ENCODE peak calls at places on chromosomes 5 and 9, in seven cellular contexts. One of them, this sample, is unnamed. For H3K27me3, the result is how much of the 10 kb centered on the place peaks cover.

GRCh38 chr9:135480071-135480941 is 724 bp downstream of the PPP1R26 start:
- DNase-seq in upper lobe of left lung: peak
- DNase-seq in spleen: peak
- DNase-seq in suprapubic skin: no peak
- DNase-seq in breast epithelium: no peak
- DNase-seq in endothelial cell of umbilical vein: peak
- DNase-seq in SK-N-SH: peak
- DNase-seq in this sample: no peak

GRCh38 chr5:178241259-178241658 is 8.7 kb upstream of the PHYKPL start:
- DNase-seq in upper lobe of left lung: no peak
- DNase-seq in spleen: peak
- DNase-seq in suprapubic skin: no peak
- DNase-seq in breast epithelium: no peak
- DNase-seq in endothelial cell of umbilical vein: peak
- DNase-seq in SK-N-SH: no peak
- DNase-seq in this sample: no peak

GRCh38 chr5:38772471-38772870 is 73.3 kb upstream of the OSMR start:
- DNase-seq in upper lobe of left lung: no peak
- DNase-seq in spleen: no peak
- DNase-seq in suprapubic skin: no peak
- DNase-seq in breast epithelium: no peak
- DNase-seq in endothelial cell of umbilical vein: no peak
- DNase-seq in SK-N-SH: no peak
- DNase-seq in this sample: no peak

GRCh38 chr5:30041291-30041690 is 1152.2 kb upstream of the CDH6 start:
- DNase-seq in upper lobe of left lung: no peak
- DNase-seq in spleen: no peak
- DNase-seq in suprapubic skin: no peak
- DNase-seq in breast epithelium: no peak
- DNase-seq in endothelial cell of umbilical vein: no peak
- DNase-seq in SK-N-SH: no peak
- DNase-seq in this sample: no peak

GRCh38 chr5:56123531-56124243 is 109.4 kb downstream of the ANKRD55 start:
- DNase-seq in upper lobe of left lung: no peak
- DNase-seq in spleen: peak
- DNase-seq in suprapubic skin: peak
- DNase-seq in breast epithelium: no peak
- DNase-seq in endothelial cell of umbilical vein: peak
- DNase-seq in SK-N-SH: no peak
- DNase-seq in this sample: peak

GRCh38 chr9:114790521-114790920 is 15.3 kb downstream of the TNFSF15 start:
- DNase-seq in upper lobe of left lung: no peak
- DNase-seq in spleen: no peak
- DNase-seq in suprapubic skin: no peak
- DNase-seq in breast epithelium: no peak
- DNase-seq in endothelial cell of umbilical vein: no peak
- DNase-seq in SK-N-SH: no peak
- DNase-seq in this sample: no peak

GRCh38 chr9:3920586-3921582 is 379.0 kb downstream of the GLIS3 start:
- DNase-seq in upper lobe of left lung: no peak
- DNase-seq in spleen: no peak
- DNase-seq in suprapubic skin: no peak
- DNase-seq in breast epithelium: no peak
- DNase-seq in endothelial cell of umbilical vein: no peak
- DNase-seq in SK-N-SH: no peak
- DNase-seq in this sample: no peak

GRCh38 chr9:93667006-93667405 is 90.6 kb downstream of the PHF2 start:
- DNase-seq in upper lobe of left lung: peak
- DNase-seq in spleen: peak
- DNase-seq in suprapubic skin: peak
- DNase-seq in breast epithelium: no peak
- DNase-seq in endothelial cell of umbilical vein: no peak
- DNase-seq in SK-N-SH: no peak
- DNase-seq in this sample: peak

GRCh38 chr9:122116040-122116439 is 22.9 kb upstream of the TTLL11 start:
- DNase-seq in upper lobe of left lung: no peak
- DNase-seq in spleen: no peak
- DNase-seq in suprapubic skin: no peak
- DNase-seq in breast epithelium: no peak
- DNase-seq in endothelial cell of umbilical vein: no peak
- DNase-seq in SK-N-SH: no peak
- DNase-seq in this sample: no peak

GRCh38 chr5:84696651-84697050 is 312.0 kb upstream of the EDIL3 start:
- DNase-seq in upper lobe of left lung: no peak
- DNase-seq in spleen: no peak
- DNase-seq in suprapubic skin: no peak
- DNase-seq in breast epithelium: no peak
- DNase-seq in endothelial cell of umbilical vein: no peak
- DNase-seq in SK-N-SH: no peak
- DNase-seq in this sample: peak

GRCh38 chr9:83935276-83935890 is 14.2 kb upstream of the KIF27 start:
- DNase-seq in upper lobe of left lung: no peak
- DNase-seq in spleen: no peak
- DNase-seq in suprapubic skin: no peak
- DNase-seq in breast epithelium: no peak
- DNase-seq in endothelial cell of umbilical vein: peak
- DNase-seq in SK-N-SH: no peak
- DNase-seq in this sample: no peak

GRCh38 chr5:14082973-14083372 is 60.2 kb upstream of the TRIO start:
- DNase-seq in upper lobe of left lung: no peak
- DNase-seq in spleen: no peak
- DNase-seq in suprapubic skin: no peak
- DNase-seq in breast epithelium: no peak
- DNase-seq in endothelial cell of umbilical vein: no peak
- DNase-seq in SK-N-SH: no peak
- DNase-seq in this sample: no peak

GRCh38 chr9:30075022-30075421 is 2309.4 kb upstream of the ACO1 start:
- DNase-seq in upper lobe of left lung: no peak
- DNase-seq in spleen: no peak
- DNase-seq in suprapubic skin: no peak
- DNase-seq in breast epithelium: no peak
- DNase-seq in endothelial cell of umbilical vein: no peak
- DNase-seq in SK-N-SH: no peak
- DNase-seq in this sample: no peak

GRCh38 chr5:77904362-77904761 is 128.2 kb upstream of the TBCA start:
- DNase-seq in upper lobe of left lung: no peak
- DNase-seq in spleen: no peak
- DNase-seq in suprapubic skin: no peak
- DNase-seq in breast epithelium: no peak
- DNase-seq in endothelial cell of umbilical vein: no peak
- DNase-seq in SK-N-SH: no peak
- DNase-seq in this sample: no peak

GRCh38 chr5:63127054-63127453 is 548.4 kb downstream of the LRRC70 start:
- DNase-seq in upper lobe of left lung: no peak
- DNase-seq in spleen: no peak
- DNase-seq in suprapubic skin: no peak
- DNase-seq in breast epithelium: no peak
- DNase-seq in endothelial cell of umbilical vein: no peak
- DNase-seq in SK-N-SH: no peak
- DNase-seq in this sample: no peak

GRCh38 chr5:21680661-21681060 is 1172.5 kb downstream of the CDH12 start:
- DNase-seq in upper lobe of left lung: no peak
- DNase-seq in spleen: no peak
- DNase-seq in suprapubic skin: no peak
- DNase-seq in breast epithelium: no peak
- DNase-seq in endothelial cell of umbilical vein: no peak
- DNase-seq in SK-N-SH: no peak
- DNase-seq in this sample: no peak

GRCh38 chr9:131125288-131126058 is at the start of gene NUP214:
- DNase-seq in upper lobe of left lung: peak
- DNase-seq in spleen: peak
- DNase-seq in suprapubic skin: peak
- DNase-seq in breast epithelium: peak
- DNase-seq in endothelial cell of umbilical vein: peak
- DNase-seq in SK-N-SH: peak
- DNase-seq in this sample: peak

GRCh38 chr5:171600736-171601265 is 181.4 kb downstream of the FGF18 start:
- DNase-seq in upper lobe of left lung: no peak
- DNase-seq in spleen: no peak
- DNase-seq in suprapubic skin: no peak
- DNase-seq in breast epithelium: no peak
- DNase-seq in endothelial cell of umbilical vein: peak
- DNase-seq in SK-N-SH: no peak
- DNase-seq in this sample: no peak

GRCh38 chr5:167361841-167362240 is 929.6 kb upstream of the WWC1 start:
- DNase-seq in upper lobe of left lung: no peak
- DNase-seq in spleen: no peak
- DNase-seq in suprapubic skin: no peak
- DNase-seq in breast epithelium: no peak
- DNase-seq in endothelial cell of umbilical vein: no peak
- DNase-seq in SK-N-SH: no peak
- DNase-seq in this sample: no peak

GRCh38 chr5:78953092-78953800 is 31.9 kb downstream of the ARSB start:
- DNase-seq in upper lobe of left lung: no peak
- DNase-seq in spleen: no peak
- DNase-seq in suprapubic skin: no peak
- DNase-seq in breast epithelium: no peak
- DNase-seq in endothelial cell of umbilical vein: no peak
- DNase-seq in SK-N-SH: no peak
- DNase-seq in this sample: no peak

GRCh38 chr9:83418283-83418682 is 119.9 kb downstream of the FRMD3 start:
- DNase-seq in upper lobe of left lung: no peak
- DNase-seq in spleen: no peak
- DNase-seq in suprapubic skin: no peak
- DNase-seq in breast epithelium: no peak
- DNase-seq in endothelial cell of umbilical vein: no peak
- DNase-seq in SK-N-SH: no peak
- DNase-seq in this sample: no peak

GRCh38 chr5:176360894-176361436 is 599 bp downstream of the KIAA1191 start:
- DNase-seq in upper lobe of left lung: no peak
- DNase-seq in spleen: no peak
- DNase-seq in suprapubic skin: no peak
- DNase-seq in breast epithelium: peak
- DNase-seq in endothelial cell of umbilical vein: peak
- DNase-seq in SK-N-SH: no peak
- DNase-seq in this sample: no peak

GRCh38 chr5:158812381-158812780 is 287.3 kb downstream of the EBF1 start:
- DNase-seq in upper lobe of left lung: no peak
- DNase-seq in spleen: peak
- DNase-seq in suprapubic skin: peak
- DNase-seq in breast epithelium: no peak
- DNase-seq in endothelial cell of umbilical vein: peak
- DNase-seq in SK-N-SH: no peak
- DNase-seq in this sample: peak

GRCh38 chr9:105656131-105656921 is 5.9 kb upstream of the TAL2 start:
- DNase-seq in upper lobe of left lung: peak
- DNase-seq in spleen: peak
- DNase-seq in suprapubic skin: no peak
- DNase-seq in breast epithelium: no peak
- DNase-seq in endothelial cell of umbilical vein: no peak
- DNase-seq in SK-N-SH: peak
- DNase-seq in this sample: no peak

GRCh38 chr9:116365056-116365471 is 211.5 kb downstream of the PAPPA start:
- DNase-seq in upper lobe of left lung: peak
- DNase-seq in spleen: no peak
- DNase-seq in suprapubic skin: no peak
- DNase-seq in breast epithelium: peak
- DNase-seq in endothelial cell of umbilical vein: no peak
- DNase-seq in SK-N-SH: peak
- DNase-seq in this sample: peak

GRCh38 chr5:6478793-6479192 is 30.1 kb downstream of the UBE2QL1 start:
- DNase-seq in upper lobe of left lung: no peak
- DNase-seq in spleen: no peak
- DNase-seq in suprapubic skin: no peak
- DNase-seq in breast epithelium: no peak
- DNase-seq in endothelial cell of umbilical vein: no peak
- DNase-seq in SK-N-SH: peak
- DNase-seq in this sample: no peak
- TF ChIP-seq CTCF in upper lobe of left lung: no peak
- TF ChIP-seq CTCF in spleen: no peak
- TF ChIP-seq CTCF in suprapubic skin: no peak
- TF ChIP-seq CTCF in breast epithelium: no peak
- TF ChIP-seq CTCF in endothelial cell of umbilical vein: no peak
- TF ChIP-seq CTCF in SK-N-SH: no peak
- TF ChIP-seq CTCF in this sample: no peak

GRCh38 chr9:127562841-127563523 is 49.1 kb upstream of the STXBP1 start:
- DNase-seq in upper lobe of left lung: no peak
- DNase-seq in spleen: no peak
- DNase-seq in suprapubic skin: no peak
- DNase-seq in breast epithelium: no peak
- DNase-seq in endothelial cell of umbilical vein: peak
- DNase-seq in SK-N-SH: no peak
- DNase-seq in this sample: no peak
- TF ChIP-seq POLR2AphosphoS5 in upper lobe of left lung: peak
- TF ChIP-seq POLR2AphosphoS5 in spleen: no peak
- TF ChIP-seq POLR2AphosphoS5 in suprapubic skin: no peak
- TF ChIP-seq POLR2AphosphoS5 in breast epithelium: no peak
- TF ChIP-seq POLR2AphosphoS5 in endothelial cell of umbilical vein: peak
- TF ChIP-seq POLR2AphosphoS5 in SK-N-SH: no peak
- TF ChIP-seq POLR2AphosphoS5 in this sample: peak

DNA sequence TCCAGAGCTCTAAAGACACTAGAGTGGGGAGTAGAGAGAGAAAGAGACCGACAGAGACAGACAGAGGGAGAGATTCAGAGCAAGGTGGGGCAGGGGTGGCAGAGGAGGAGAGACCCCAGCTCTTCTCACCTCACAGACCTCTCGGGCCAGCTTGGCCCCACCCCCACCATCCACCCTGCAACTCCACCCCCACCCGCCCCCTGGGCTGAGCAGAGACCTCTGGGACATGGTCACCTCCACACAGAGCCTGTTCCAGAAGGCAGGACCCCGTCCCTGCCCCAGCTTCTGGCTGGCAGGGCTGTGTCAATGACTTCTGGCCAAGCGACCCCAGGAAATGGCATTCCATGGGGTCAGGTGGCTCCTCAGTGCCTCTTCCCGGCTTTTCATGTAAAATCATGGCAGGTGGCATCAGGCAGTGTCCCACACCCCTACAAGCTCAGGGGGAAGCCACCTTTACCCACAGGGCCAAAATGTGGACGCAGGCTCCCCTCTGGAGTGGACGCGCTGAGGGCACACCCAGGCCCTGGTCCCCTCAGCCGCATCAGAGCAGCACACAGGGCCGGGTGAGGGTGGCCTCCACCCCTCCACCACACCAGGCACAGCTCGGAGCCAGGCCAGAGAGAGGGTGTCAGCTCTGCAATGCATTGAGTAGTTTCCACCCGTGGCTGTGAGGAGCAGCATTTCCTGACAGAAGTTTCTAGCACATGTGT is 131.2 kb upstream of the LPCAT1 start:
- DNase-seq in upper lobe of left lung: peak
- DNase-seq in spleen: no peak
- DNase-seq in suprapubic skin: no peak
- DNase-seq in breast epithelium: no peak
- DNase-seq in endothelial cell of umbilical vein: no peak
- DNase-seq in SK-N-SH: peak
- DNase-seq in this sample: no peak
- H3K27me3 ChIP-seq in upper lobe of left lung: under half
- H3K27me3 ChIP-seq in spleen: under half
- H3K27me3 ChIP-seq in suprapubic skin: half or more
- H3K27me3 ChIP-seq in breast epithelium: under half
- H3K27me3 ChIP-seq in endothelial cell of umbilical vein: under half
- H3K27me3 ChIP-seq in SK-N-SH: half or more
- H3K27me3 ChIP-seq in this sample: under half

DNA sequence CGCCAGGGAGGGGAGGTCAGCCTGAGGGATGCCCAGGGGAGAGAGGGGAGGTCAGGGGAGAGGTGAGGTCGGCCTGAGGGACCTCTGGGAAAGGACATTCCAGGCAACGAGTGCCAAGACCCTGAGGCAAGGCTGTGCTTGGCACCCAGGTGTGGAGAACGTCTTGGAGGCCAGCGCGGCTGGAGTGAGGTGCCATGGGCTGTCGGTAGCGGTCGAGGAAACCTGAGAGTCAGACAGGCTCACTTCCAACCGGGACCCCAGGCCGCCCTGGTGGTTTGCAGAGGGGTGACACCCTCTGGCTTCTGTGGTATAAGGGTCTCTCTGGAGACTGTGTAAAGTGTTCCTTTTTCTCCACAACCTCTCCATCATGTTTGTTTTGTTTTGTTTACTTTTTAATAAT is 82.9 kb downstream of the CACNA1B start:
- DNase-seq in upper lobe of left lung: no peak
- DNase-seq in spleen: no peak
- DNase-seq in suprapubic skin: no peak
- DNase-seq in breast epithelium: no peak
- DNase-seq in endothelial cell of umbilical vein: no peak
- DNase-seq in SK-N-SH: no peak
- DNase-seq in this sample: no peak
- TF ChIP-seq CTCF in upper lobe of left lung: no peak
- TF ChIP-seq CTCF in spleen: no peak
- TF ChIP-seq CTCF in suprapubic skin: no peak
- TF ChIP-seq CTCF in breast epithelium: no peak
- TF ChIP-seq CTCF in endothelial cell of umbilical vein: no peak
- TF ChIP-seq CTCF in SK-N-SH: no peak
- TF ChIP-seq CTCF in this sample: no peak

This sample was measured in sigmoid colon.